ENCODE peak calls at places on chromosomes 7 and 10, in nine cellular contexts. W is pancreas, H is HT1080, D is HEK293T, Y is T-helper 1 cell, R is NCI-H446, Q is AML-193, B is activated T-helper 1 cell treated with Interleukin-2 at 50 U/mL for 16 hours, L is ELR. T is an unnamed sample.
A peak's percentile ranks its signal among the peaks of the same experiment; 100 is the strongest.

GRCh38 chr7:102215281-102215680 is 71.4 kb upstream of the SH2B2 start:
- DNase-seq in D (no peak), B (no peak), H (no peak), W (no peak), R (no peak), L (no peak), Y (no peak), Q (no peak), T (no peak)

GRCh38 chr7:75739796-75740672 is 1.3 kb upstream of the HIP1 start:
- DNase-seq in L (peak; percentile 83), Q (no peak), W (no peak), Y (no peak), B (no peak), H (no peak), D (no peak), R (no peak), T (peak; percentile 49)

GRCh38 chr10:72337722-72338121 is 17.0 kb downstream of the DNAJB12 start:
- DNase-seq in H (no peak), R (no peak), D (no peak), B (no peak), Q (no peak), Y (no peak), L (no peak), W (no peak), T (no peak)

GRCh38 chr7:46710927-46711326 is 789.9 kb upstream of the IGFBP3 start:
- DNase-seq in H (no peak), L (no peak), D (no peak), B (no peak), W (no peak), Y (no peak), Q (no peak), R (no peak), T (no peak)

GRCh38 chr7:1632506-1632905 is 37.6 kb upstream of the ELFN1 start:
- DNase-seq in Y (no peak), Q (no peak), D (no peak), L (no peak), W (no peak), R (no peak), H (no peak), B (no peak), T (no peak)

GRCh38 chr10:97731346-97732051 is 5.4 kb upstream of the ZFYVE27 start:
- DNase-seq in D (peak; percentile 76), Y (peak; percentile 43), B (peak; percentile 20), W (peak; percentile 51), L (peak; percentile 85), Q (peak; percentile 42), H (peak; percentile 76), R (peak; percentile 44), T (peak; percentile 74)

GRCh38 chr10:128766915-128767314 is 640.7 kb upstream of the MKI67 start:
- DNase-seq in Y (no peak), Q (no peak), L (no peak), W (no peak), D (no peak), R (no peak), H (no peak), B (no peak), T (no peak)

GRCh38 chr7:80775481-80775880 is 137.0 kb downstream of the CD36 start:
- DNase-seq in L (no peak), Y (no peak), Q (no peak), B (no peak), R (no peak), W (no peak), D (no peak), H (no peak), T (no peak)

GRCh38 chr10:110436554-110437350 is 61.0 kb upstream of the DUSP5 start:
- DNase-seq in L (no peak), H (no peak), R (no peak), W (no peak), Q (no peak), Y (no peak), D (no peak), B (no peak), T (no peak)

GRCh38 chr7:141359740-141360413 is 191.3 kb upstream of the AGK start:
- DNase-seq in B (no peak), D (no peak), W (no peak), H (peak; percentile 39), Q (no peak), R (no peak), L (peak; percentile 11), Y (no peak), T (no peak)

GRCh38 chr7:100546129-100546867 is 7.3 kb downstream of the AGFG2 start:
- DNase-seq in Y (no peak), D (no peak), R (no peak), L (no peak), B (no peak), H (no peak), W (no peak), Q (no peak), T (peak; percentile 45)

GRCh38 chr7:127708788-127709187 is 56.8 kb downstream of the SND1 start:
- DNase-seq in W (peak; percentile 48), B (peak; percentile 27), L (peak; percentile 85), H (peak; percentile 47), R (peak; percentile 33), Q (peak; percentile 81), Y (peak; percentile 50), D (peak; percentile 52), T (peak; percentile 80)

GRCh38 chr7:88200793-88201192 is 19.0 kb downstream of the SRI start:
- DNase-seq in Q (no peak), L (no peak), D (no peak), Y (no peak), H (no peak), W (no peak), B (no peak), R (no peak), T (no peak)

GRCh38 chr7:16810573-16810972 is 5.8 kb upstream of the AGR2 start:
- DNase-seq in W (no peak), Q (no peak), L (no peak), D (no peak), Y (no peak), R (no peak), B (no peak), H (no peak), T (peak; percentile 76)

T was measured in PC-3.